ENCODE peak calls at places on chromosomes 3 and 15, in four cellular contexts. T, Z, B and O are unnamed samples.

GRCh38 chr3:58353722-58354553 is 21.2 kb downstream of the PXK start:
- DNase-seq in B (no peak), Z (no peak), T (peak; percentile 33), O (no peak)

GRCh38 chr15:86165263-86166204 is 85.9 kb downstream of the AGBL1 start:
- DNase-seq in Z (no peak), T (peak; percentile 37), B (no peak), O (no peak)

GRCh38 chr3:13703071-13703470 is 154.1 kb downstream of the FBLN2 start:
- DNase-seq in Z (no peak), T (no peak), B (no peak), O (no peak)

GRCh38 chr15:95016511-95017219 is 785.3 kb downstream of the MCTP2 start:
- DNase-seq in T (no peak), B (no peak), Z (no peak), O (no peak)

GRCh38 chr3:123791417-123791816 is 92.7 kb downstream of the MYLK start:
- DNase-seq in Z (peak; percentile 26), T (no peak), B (peak; percentile 24), O (no peak)

GRCh38 chr3:185820973-185821758 is 3.7 kb downstream of the IGF2BP2 start:
- DNase-seq in T (peak; percentile 50), B (peak; percentile 82), Z (no peak), O (no peak)

GRCh38 chr3:50428007-50428633 is 68.8 kb upstream of the TMEM115 start:
- DNase-seq in Z (no peak), B (no peak), T (no peak), O (no peak)

GRCh38 chr15:38714309-38715072 is 149.9 kb upstream of the RASGRP1 start:
- DNase-seq in Z (no peak), B (peak; percentile 79), T (no peak), O (no peak)

GRCh38 chr3:179589143-179589542 is 15.3 kb downstream of the MRPL47 start:
- DNase-seq in T (no peak), B (no peak), Z (no peak), O (no peak)

GRCh38 chr3:51796859-51797258 is 17.8 kb upstream of the IQCF6 start:
- DNase-seq in B (no peak), T (no peak), Z (peak; percentile 43), O (no peak)

GRCh38 chr3:184314700-184315505 is 497 bp downstream of the EIF4G1 start:
- DNase-seq in B (peak; percentile 66), Z (peak; percentile 69), T (peak; percentile 74), O (no peak)

GRCh38 chr3:30492581-30493192 is 113.7 kb upstream of the TGFBR2 start:
- DNase-seq in Z (no peak), B (peak; percentile 85), T (no peak), O (no peak)

GRCh38 chr3:152197451-152197850 is 71.3 kb upstream of the MBNL1 start:
- DNase-seq in B (no peak), Z (no peak), T (no peak), O (no peak)

GRCh38 chr3:170044280-170044679 is 6.5 kb downstream of the GPR160 start:
- DNase-seq in B (no peak), T (no peak), Z (no peak), O (no peak)

GRCh38 chr3:85800676-85801075 is 841.9 kb downstream of the CADM2 start:
- DNase-seq in T (no peak), B (no peak), Z (no peak), O (no peak)

GRCh38 chr15:35994861-35995260 is 448.9 kb upstream of the DPH6 start:
- DNase-seq in Z (no peak), B (no peak), T (no peak), O (no peak)

GRCh38 chr15:72285927-72286516 is 13.7 kb upstream of the PARP6 start:
- DNase-seq in T (peak; percentile 63), Z (peak; percentile 72), B (peak; percentile 41), O (peak; percentile 72)

GRCh38 chr3:46942481-46943236 is 33.9 kb downstream of the CCDC12 start:
- DNase-seq in B (no peak), T (no peak), Z (no peak), O (no peak)

GRCh38 chr3:171459130-171459941 is 869 bp downstream of the TNIK start:
- DNase-seq in Z (peak; percentile 70), B (peak; percentile 14), T (peak; percentile 72), O (peak; percentile 53)

GRCh38 chr15:90701880-90702630 is 15.1 kb upstream of the BLM start:
- DNase-seq in T (peak; percentile 27), B (no peak), Z (no peak), O (no peak)

GRCh38 chr3:52593103-52593502 is 56.7 kb downstream of the UQCC5 start:
- DNase-seq in Z (no peak), T (no peak), B (no peak), O (no peak)

GRCh38 chr15:25171856-25172687 is 217.3 kb downstream of the SNRPN start:
- DNase-seq in Z (no peak), T (no peak), B (no peak), O (peak; percentile 14)

GRCh38 chr15:40776537-40777141 is 6.9 kb downstream of the C15orf62 start:
- DNase-seq in T (no peak), B (no peak), Z (no peak), O (no peak)

GRCh38 chr3:15983693-15984092 is 185.9 kb upstream of the ANKRD28 start:
- DNase-seq in T (no peak), Z (no peak), B (peak; percentile 56), O (no peak)

GRCh38 chr3:41653575-41654239 is 308.2 kb downstream of the ULK4 start:
- DNase-seq in T (no peak), B (no peak), Z (no peak), O (no peak)

GRCh38 chr15:70635895-70636294 is 127.5 kb downstream of the UACA start:
- DNase-seq in T (no peak), B (no peak), Z (no peak), O (no peak)

GRCh38 chr3:52771702-52772101 is 962 bp upstream of the NEK4 start:
- DNase-seq in Z (no peak), B (no peak), T (no peak), O (no peak)

GRCh38 chr3:45608296-45608695 is 13.7 kb downstream of the LIMD1 start:
- DNase-seq in T (no peak), Z (no peak), B (no peak), O (no peak)

GRCh38 chr3:40899286-40899712 is 300.0 kb upstream of the CTNNB1 start:
- DNase-seq in Z (no peak), T (peak; percentile 37), B (peak; percentile 69), O (no peak)

GRCh38 chr15:95068847-95069518 is 837.6 kb downstream of the MCTP2 start:
- DNase-seq in Z (no peak), T (no peak), B (no peak), O (no peak)

GRCh38 chr3:185283374-185283935 is 29.6 kb upstream of the EHHADH start:
- DNase-seq in B (peak; percentile 58), T (no peak), Z (no peak), O (no peak)

GRCh38 chr15:82414536-82415191 is 15.0 kb upstream of the GOLGA6L9 start:
- DNase-seq in T (no peak), B (no peak), Z (no peak), O (no peak)

GRCh38 chr3:16109929-16110328 is 64.6 kb upstream of the GALNT15 start:
- DNase-seq in B (no peak), Z (no peak), T (no peak), O (no peak)

GRCh38 chr3:133532951-133533350 is 40.5 kb upstream of the CDV3 start:
- DNase-seq in B (peak; percentile 66), Z (no peak), T (peak; percentile 28), O (no peak)

GRCh38 chr15:92807971-92808571 is 92.1 kb upstream of the CHD2 start:
- DNase-seq in Z (no peak), B (peak; percentile 77), T (peak; percentile 61), O (no peak)
- H3K18ac ChIP-seq in Z (peak overlapping the region; percentile 93), B (peak overlapping the region; percentile 62), T (peak overlapping the region; percentile 91), O (peak overlapping the region; percentile 91)

DNA sequence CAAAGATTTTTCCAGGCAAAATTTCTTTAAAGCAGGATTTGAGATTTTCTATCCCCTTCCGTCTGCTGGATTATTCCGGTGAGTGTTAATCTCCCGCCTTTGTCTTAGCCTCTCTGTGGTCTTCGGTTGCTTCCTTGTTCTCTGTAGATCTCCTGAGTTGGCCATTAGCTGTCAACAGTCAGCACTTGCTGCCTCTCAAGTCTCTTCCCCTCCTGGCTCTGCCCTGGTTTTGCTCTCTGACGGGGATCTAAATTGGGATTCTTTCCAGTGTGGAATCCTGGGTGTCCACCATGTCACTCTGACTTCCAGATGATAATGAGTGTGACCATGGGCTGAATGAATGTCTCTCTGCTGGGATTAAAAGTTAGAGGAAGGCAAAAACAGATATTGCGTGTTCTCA is 121.5 kb downstream of the IGF1R start:
- DNase-seq in Z (no peak), B (no peak), T (no peak), O (no peak)
- H3K79me2 ChIP-seq in Z (peaks cover 31% of the 10 kb centered on the region), B (peaks cover 12% of the 10 kb centered on the region), T (peaks cover 75% of the 10 kb centered on the region), O (peaks cover 43% of the 10 kb centered on the region)

DNA sequence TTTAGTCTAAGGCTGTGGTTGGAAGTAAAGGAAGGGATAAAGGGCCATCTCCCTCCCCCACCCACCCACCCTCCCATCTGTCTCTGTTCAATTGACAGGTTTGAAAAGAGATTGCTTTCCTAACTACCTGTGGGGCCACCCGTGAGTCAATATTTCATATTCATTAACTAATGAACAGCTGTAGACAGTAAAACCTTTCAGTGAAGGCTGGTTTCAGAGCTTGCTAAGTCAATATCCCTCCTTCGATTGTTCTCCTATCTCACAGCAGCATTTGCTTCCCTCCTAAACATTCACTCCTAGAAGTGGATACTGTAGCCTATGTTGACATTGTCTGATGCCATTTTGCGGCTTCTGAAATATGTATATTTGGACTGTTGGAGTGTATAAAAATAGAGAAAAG is 85.9 kb upstream of the SYNPR start:
- DNase-seq in Z (no peak), B (no peak), T (peak; percentile 8), O (no peak)
- H3K18ac ChIP-seq in Z (no peak overlapping the region), B (no peak overlapping the region), T (no peak overlapping the region), O (no peak overlapping the region)

DNA sequence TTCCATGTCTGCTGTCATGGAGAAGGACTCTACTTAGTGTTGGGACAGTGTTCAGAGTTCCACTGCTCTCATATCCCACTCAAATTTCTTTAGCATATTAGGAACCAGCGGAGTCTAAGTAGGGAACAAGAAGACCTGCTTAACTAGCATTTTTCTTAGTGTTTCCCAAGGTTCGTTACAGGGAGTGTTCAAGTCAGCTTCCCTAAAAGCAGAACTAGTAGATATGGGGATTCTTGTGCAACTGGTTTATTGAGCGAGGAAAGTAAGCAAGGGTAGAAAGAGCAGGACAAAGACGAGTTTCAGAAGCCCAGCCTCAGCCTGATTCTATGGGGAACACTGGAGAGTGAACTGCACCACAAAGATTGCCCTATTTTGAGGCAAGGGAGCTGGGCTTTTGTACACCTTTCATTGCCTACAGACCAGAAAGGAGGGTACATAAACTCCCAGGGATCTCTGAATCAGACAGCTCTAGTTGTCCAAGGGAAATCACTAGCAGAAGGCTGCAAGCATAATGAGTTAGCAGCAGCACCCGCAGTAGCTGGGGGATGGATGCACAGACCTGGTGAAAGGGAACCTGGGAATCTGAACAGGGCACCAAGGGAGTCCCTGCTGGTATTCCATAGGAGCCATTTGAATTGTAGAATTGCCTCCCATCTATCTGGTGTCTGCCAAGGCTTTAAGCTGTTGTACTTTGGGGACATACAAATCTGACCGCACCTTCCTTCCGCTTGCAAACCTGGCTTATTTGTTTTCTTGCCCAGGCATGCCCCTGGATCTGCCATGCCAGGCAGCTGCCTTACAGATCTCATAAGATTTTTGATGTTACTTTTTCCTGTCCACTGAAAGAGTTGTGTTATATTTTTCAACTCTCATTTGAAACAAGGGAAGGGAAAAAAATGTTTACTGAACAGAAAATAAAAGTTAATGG is 15.1 kb downstream of the CMTM7 start:
- DNase-seq in Z (no peak), T (no peak), B (peak; percentile 12), O (no peak)
- H3K79me2 ChIP-seq in Z (no peaks in the 10 kb centered on the region), T (peaks cover 22% of the 10 kb centered on the region), B (no peaks in the 10 kb centered on the region), O (peaks cover 4% of the 10 kb centered on the region)

GRCh38 chr15:65431731-65432130 is 9.0 kb upstream of the IGDCC4 start:
- DNase-seq in T (no peak), B (no peak), Z (peak; percentile 22), O (no peak)

GRCh38 chr15:65434201-65434600 is 11.5 kb upstream of the IGDCC4 start:
- DNase-seq in B (no peak), Z (peak; percentile 42), T (no peak), O (no peak)
- H3K18ac ChIP-seq in B (no peak overlapping the region), Z (no peak overlapping the region), T (no peak overlapping the region), O (no peak overlapping the region)